ENCODE peak calls at places on chromosomes 13 and 19, in nine cellular contexts. M is H1, G is lower leg skin, Y is heart left ventricle, Q is esophagus muscularis mucosa, A is IMR-90, O is A549, P is H54, S is ovary. J is an unnamed sample.

GRCh38 chr19:10193666-10194499 is 870 bp downstream of the DNMT1 start:
- DNase-seq in M (no peak), G (peak), Y (peak), Q (no peak), A (peak), O (peak), P (peak), S (peak), J (no peak)

GRCh38 chr13:30660796-30661195 is 43.1 kb downstream of the USPL1 start:
- DNase-seq in M (no peak), G (no peak), Y (no peak), Q (no peak), A (no peak), O (no peak), P (no peak), S (no peak), J (no peak)

GRCh38 chr19:18317998-18318800 is 4.7 kb downstream of the LSM4 start:
- DNase-seq in M (no peak), G (no peak), Y (peak), Q (no peak), A (no peak), O (no peak), P (no peak), S (no peak), J (no peak)

GRCh38 chr19:18208098-18208951 is 4.5 kb upstream of the RAB3A start:
- DNase-seq in M (no peak), G (no peak), Y (no peak), Q (no peak), A (peak), O (peak), P (no peak), S (peak), J (no peak)

GRCh38 chr13:30904043-30904442 is 2.0 kb upstream of the MEDAG start:
- DNase-seq in M (no peak), G (no peak), Y (no peak), Q (no peak), A (peak), O (no peak), P (no peak), S (no peak), J (no peak)

GRCh38 chr19:41993612-41994483 is at the start of gene ATP1A3:
- DNase-seq in M (no peak), G (no peak), Y (peak), Q (no peak), A (peak), O (peak), P (peak), S (no peak), J (peak)

GRCh38 chr13:71454509-71454908 is 412.5 kb downstream of the DACH1 start:
- DNase-seq in M (no peak), G (no peak), Y (no peak), Q (no peak), A (no peak), O (no peak), P (no peak), S (no peak), J (no peak)

GRCh38 chr19:33130433-33130832 is 1.5 kb upstream of the WDR88 start:
- DNase-seq in M (no peak), G (no peak), Y (no peak), Q (no peak), A (no peak), O (no peak), P (no peak), S (no peak), J (no peak)

GRCh38 chr13:68897331-68897730 is 1210.3 kb upstream of the ATXN8OS start:
- DNase-seq in M (no peak), G (no peak), Y (no peak), Q (no peak), A (no peak), O (no peak), P (no peak), S (no peak), J (no peak)

GRCh38 chr13:23921451-23921888 is 24.2 kb upstream of the C1QTNF9B start:
- DNase-seq in M (peak), G (no peak), Y (no peak), Q (no peak), A (peak), O (peak), P (no peak), S (no peak), J (peak)

GRCh38 chr13:42732073-42732472 is 49.3 kb upstream of the FAM216B start:
- DNase-seq in M (no peak), G (no peak), Y (no peak), Q (no peak), A (no peak), O (no peak), P (no peak), S (no peak), J (no peak)

GRCh38 chr13:84439108-84439507 is 556.8 kb upstream of the SLITRK1 start:
- DNase-seq in M (no peak), G (no peak), Y (no peak), Q (no peak), A (peak), O (no peak), P (no peak), S (no peak), J (no peak)

GRCh38 chr13:66660013-66660804 is 569.9 kb downstream of the PCDH9 start:
- DNase-seq in M (no peak), G (no peak), Y (no peak), Q (no peak), A (peak), O (peak), P (no peak), S (no peak), J (no peak)

GRCh38 chr13:35470671-35471465 is 5.6 kb downstream of the MAB21L1 start:
- DNase-seq in M (no peak), G (no peak), Y (peak), Q (no peak), A (peak), O (no peak), P (no peak), S (peak), J (no peak)

GRCh38 chr13:47216176-47216822 is 319.4 kb upstream of the HTR2A start:
- DNase-seq in M (no peak), G (no peak), Y (no peak), Q (no peak), A (peak), O (no peak), P (no peak), S (no peak), J (no peak)

GRCh38 chr19:22622901-22623840 is 11.0 kb upstream of the ZNF492 start:
- DNase-seq in M (no peak), G (no peak), Y (peak), Q (peak), A (no peak), O (no peak), P (no peak), S (peak), J (no peak)

GRCh38 chr19:49363265-49364082 is at the start of gene DKKL1:
- DNase-seq in M (peak), G (peak), Y (peak), Q (peak), A (peak), O (peak), P (peak), S (peak), J (peak)

GRCh38 chr13:94413545-94413944 is 65.9 kb downstream of the DCT start:
- DNase-seq in M (no peak), G (no peak), Y (no peak), Q (no peak), A (no peak), O (no peak), P (no peak), S (no peak), J (no peak)

GRCh38 chr13:33228645-33229445 is 56.7 kb downstream of the STARD13 start:
- DNase-seq in M (no peak), G (no peak), Y (no peak), Q (no peak), A (peak), O (peak), P (no peak), S (peak), J (no peak)

GRCh38 chr13:41785402-41786142 is 175.3 kb downstream of the VWA8 start:
- DNase-seq in M (no peak), G (no peak), Y (no peak), Q (no peak), A (no peak), O (no peak), P (no peak), S (no peak), J (no peak)

GRCh38 chr13:99694251-99694650 is 193.0 kb downstream of the TM9SF2 start:
- DNase-seq in M (no peak), G (no peak), Y (no peak), Q (no peak), A (no peak), O (no peak), P (no peak), S (no peak), J (no peak)

GRCh38 chr19:49441210-49441959 is at the start of gene SLC17A7:
- DNase-seq in M (no peak), G (peak), Y (peak), Q (no peak), A (no peak), O (peak), P (no peak), S (peak), J (no peak)

GRCh38 chr19:31718041-31718440 is 368.8 kb upstream of the TSHZ3 start:
- DNase-seq in M (no peak), G (no peak), Y (no peak), Q (no peak), A (no peak), O (no peak), P (no peak), S (no peak), J (no peak)

GRCh38 chr13:59337070-59337469 is 826.7 kb downstream of the DIAPH3 start:
- DNase-seq in M (no peak), G (no peak), Y (no peak), Q (no peak), A (no peak), O (no peak), P (no peak), S (no peak), J (no peak)

GRCh38 chr13:94858856-94859811 is 146.8 kb upstream of the SOX21 start:
- DNase-seq in M (no peak), G (peak), Y (peak), Q (no peak), A (peak), O (no peak), P (no peak), S (peak), J (no peak)

GRCh38 chr13:61123533-61124269 is 291.9 kb downstream of the PCDH20 start:
- DNase-seq in M (no peak), G (no peak), Y (no peak), Q (no peak), A (no peak), O (no peak), P (no peak), S (no peak), J (no peak)

GRCh38 chr13:64591981-64592380 is 2638.2 kb downstream of the PCDH9 start:
- DNase-seq in M (no peak), G (no peak), Y (no peak), Q (no peak), A (peak), O (no peak), P (no peak), S (no peak), J (no peak)

GRCh38 chr19:47725759-47726401 is 12.7 kb downstream of the EHD2 start:
- DNase-seq in M (no peak), G (peak), Y (no peak), Q (no peak), A (no peak), O (peak), P (no peak), S (no peak), J (peak)

GRCh38 chr19:1270168-1270853 is 1.2 kb downstream of the CIRBP start:
- DNase-seq in M (no peak), G (peak), Y (no peak), Q (no peak), A (no peak), O (no peak), P (no peak), S (no peak), J (peak)

GRCh38 chr19:1268392-1269064 is 604 bp upstream of the CIRBP start:
- DNase-seq in M (no peak), G (no peak), Y (peak), Q (no peak), A (no peak), O (no peak), P (no peak), S (no peak), J (peak)

GRCh38 chr19:1269065-1269477 is at the start of gene CIRBP:
- DNase-seq in M (peak), G (peak), Y (peak), Q (peak), A (peak), O (peak), P (peak), S (peak), J (peak)

GRCh38 chr19:1270854-1271527 is 1.9 kb downstream of the CIRBP start:
- DNase-seq in M (no peak), G (no peak), Y (no peak), Q (no peak), A (no peak), O (no peak), P (no peak), S (peak), J (peak)

DNA sequence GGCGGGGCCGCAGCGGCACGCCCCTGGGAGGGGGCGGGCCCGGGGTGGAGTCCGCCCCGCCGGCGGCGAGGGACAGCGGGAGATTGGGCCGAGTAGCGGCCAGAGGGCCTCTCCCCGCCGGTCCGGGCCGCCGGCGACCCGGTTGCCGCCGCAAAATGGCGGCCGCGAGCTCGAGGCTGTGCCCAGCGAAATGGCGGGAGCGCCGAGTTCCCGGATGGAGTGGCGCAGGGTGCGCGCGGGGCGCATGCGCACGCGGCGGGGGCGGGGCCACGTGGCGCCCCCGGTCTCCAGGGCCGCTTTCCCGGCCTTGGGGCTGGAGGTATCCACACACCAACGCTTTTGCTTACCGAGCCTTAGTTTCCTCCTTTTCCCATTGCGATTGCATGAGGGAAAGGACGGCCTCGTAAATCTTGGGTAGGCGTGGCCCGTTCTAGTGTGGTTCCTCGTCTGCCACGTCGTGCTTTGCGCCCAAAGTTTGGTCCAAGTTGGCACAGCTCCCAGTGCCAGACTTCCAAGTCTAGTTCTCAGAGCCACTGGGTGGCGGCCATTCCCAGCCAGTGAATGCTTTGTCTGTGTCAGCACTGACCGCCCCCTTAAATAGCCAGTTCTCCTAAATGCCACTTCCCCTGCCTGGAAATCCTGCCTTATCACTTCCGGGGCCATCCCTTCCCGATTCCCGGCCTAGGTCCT is 491 bp downstream of the CIRBP start:
- DNase-seq in M (no peak), G (peak), Y (peak), Q (no peak), A (peak), O (peak), P (no peak), S (peak), J (peak)
- TF ChIP-seq POLR2A in M (peak), G (no peak), Y (no peak), Q (no peak), A (peak), O (no peak), P (peak), S (peak), J (no peak)

GRCh38 chr19:21568816-21569496 is 63.6 kb downstream of the ZNF429 start:
- DNase-seq in M (no peak), G (peak), Y (peak), Q (peak), A (peak), O (no peak), P (no peak), S (peak), J (peak)
- TF ChIP-seq POLR2A in M (no peak), G (no peak), Y (no peak), Q (no peak), A (peak), O (no peak), P (no peak), S (peak), J (no peak)

GRCh38 chr19:37970699-37971098 is 63.7 kb downstream of the SIPA1L3 start:
- DNase-seq in M (no peak), G (no peak), Y (no peak), Q (no peak), A (no peak), O (no peak), P (no peak), S (no peak), J (no peak)
- TF ChIP-seq POLR2A in M (no peak), G (no peak), Y (no peak), Q (no peak), A (no peak), O (no peak), P (no peak), S (no peak), J (no peak)

DNA sequence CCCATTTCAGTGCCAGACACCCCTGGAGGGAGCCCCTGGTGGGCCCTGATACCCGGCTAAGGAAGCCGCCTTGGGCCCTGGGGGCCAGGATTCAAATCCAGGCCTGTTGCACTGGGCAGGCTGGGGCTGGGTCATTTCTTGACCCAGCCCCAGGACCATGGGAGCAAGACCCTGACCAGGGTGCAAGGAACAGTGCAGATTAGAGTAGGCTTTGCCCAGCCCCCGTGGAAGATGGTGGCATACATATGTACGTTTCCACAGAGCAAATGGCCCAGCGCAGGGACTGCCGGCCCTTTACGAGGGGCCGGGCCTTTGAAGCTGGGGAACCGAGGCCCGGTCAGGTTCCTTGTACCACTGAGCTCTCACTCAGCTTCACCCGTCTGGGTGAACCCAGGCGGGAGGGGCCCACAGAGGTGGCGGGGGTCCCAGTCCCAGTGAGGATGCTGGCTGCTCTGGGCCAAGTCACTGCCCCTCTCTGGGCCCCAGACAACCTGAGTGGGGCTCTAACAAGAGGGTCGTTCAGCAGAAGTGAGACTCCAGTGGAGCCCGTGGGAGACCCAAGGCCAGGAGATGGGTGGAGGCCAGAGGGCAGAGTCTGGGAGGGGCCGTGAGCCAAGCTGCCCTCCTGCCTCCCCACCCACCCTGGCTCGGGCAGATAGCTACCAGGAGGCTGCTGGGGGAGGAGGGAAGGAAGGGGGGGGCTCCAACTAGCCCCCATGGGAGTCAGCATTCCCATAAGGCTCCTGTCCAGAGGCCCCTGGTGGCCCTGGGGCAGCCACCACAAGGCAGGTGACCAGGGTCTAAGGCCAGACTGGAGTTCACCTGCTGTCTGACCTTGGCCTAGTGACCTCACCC is 2.7 kb downstream of the MKNK2 start:
- DNase-seq in M (no peak), G (no peak), Y (no peak), Q (no peak), A (no peak), O (no peak), P (no peak), S (peak), J (no peak)
- TF ChIP-seq POLR2A in M (no peak), G (no peak), Y (no peak), Q (no peak), A (no peak), O (no peak), P (no peak), S (no peak), J (no peak)

DNA sequence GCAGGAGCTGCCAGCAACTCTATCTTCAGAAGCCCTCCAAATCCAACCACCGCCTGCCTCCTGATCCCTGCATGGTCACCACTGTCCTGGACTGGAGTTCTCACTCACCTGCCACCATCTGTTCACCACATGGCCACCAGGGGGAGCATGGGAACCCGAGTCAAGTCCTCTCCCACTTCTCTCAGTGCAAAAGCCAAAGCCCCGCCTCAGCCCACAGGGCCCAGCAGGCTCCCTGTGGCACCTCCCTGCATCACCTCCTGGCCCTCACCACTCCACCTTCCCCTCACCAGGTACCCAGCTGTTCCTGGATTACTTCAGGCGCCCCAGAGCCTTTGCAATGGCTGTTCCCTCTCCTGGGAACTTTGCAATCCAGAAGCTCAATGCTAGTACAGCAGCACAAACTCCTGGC is 5.3 kb downstream of the DHPS start:
- DNase-seq in M (no peak), G (peak), Y (peak), Q (peak), A (peak), O (peak), P (peak), S (peak), J (peak)
- TF ChIP-seq POLR2A in M (no peak), G (no peak), Y (no peak), Q (no peak), A (no peak), O (no peak), P (no peak), S (no peak), J (no peak)

DNA sequence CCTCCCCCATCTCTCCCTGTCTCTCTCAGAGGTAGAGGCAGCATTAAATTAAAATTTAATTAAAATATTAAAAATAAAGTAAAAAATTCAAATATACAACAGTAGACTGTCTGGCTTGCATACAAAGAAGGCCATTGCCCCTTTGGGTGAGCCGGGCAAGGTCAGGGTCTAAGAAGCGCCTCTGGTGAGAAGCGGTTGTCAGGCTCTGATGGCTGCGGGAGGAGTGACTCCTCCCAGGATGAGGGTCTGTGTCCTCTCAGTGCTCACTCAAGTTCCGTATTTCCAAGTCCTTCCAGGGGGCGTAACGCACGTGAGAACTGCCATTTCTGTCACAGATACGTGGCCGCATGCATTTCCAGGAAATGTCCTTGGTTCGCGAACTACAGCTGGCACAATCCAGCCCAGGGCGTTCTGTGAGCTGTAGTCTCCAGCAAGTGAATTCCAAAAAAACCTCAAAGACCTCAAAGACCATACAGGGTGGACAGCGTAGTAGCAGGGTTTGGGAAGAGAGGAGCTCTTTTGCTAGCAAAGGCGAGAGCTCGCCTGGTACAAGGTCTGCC is 697 bp upstream of the ZNF181 start:
- DNase-seq in M (peak), G (peak), Y (peak), Q (no peak), A (no peak), O (no peak), P (no peak), S (no peak), J (no peak)
- TF ChIP-seq POLR2A in M (no peak), G (no peak), Y (peak), Q (no peak), A (no peak), O (peak), P (peak), S (peak), J (peak)

J was measured in prostate gland.